ENCODE peak calls at places on chromosomes 11 and 22, in five cellular contexts. Q is prostate gland, L is tibial artery, Z is A549, B is IMR-90. Y is an unnamed sample.
A peak's percentile ranks its signal among the peaks of the same experiment; 100 is the strongest.

GRCh38 chr11:12066799-12067508 is 43.4 kb upstream of the MICAL2 start:
- DNase-seq in Z (peak; percentile 93), L (peak; percentile 71), B (peak; percentile 56), Q (peak; percentile 71), Y (peak; percentile 66)

GRCh38 chr11:35235944-35236666 is 97.1 kb downstream of the CD44 start:
- DNase-seq in Q (no peak), Z (peak; percentile 54), L (no peak), B (no peak), Y (peak; percentile 78)

GRCh38 chr11:18088974-18089373 is 16.9 kb downstream of the SAAL1 start:
- DNase-seq in L (no peak), Z (no peak), Q (no peak), B (no peak), Y (no peak)

GRCh38 chr22:33110562-33111163 is 52.5 kb upstream of the SYN3 start:
- DNase-seq in L (no peak), B (no peak), Z (no peak), Q (no peak), Y (no peak)

GRCh38 chr22:17764036-17764435 is 10.2 kb downstream of the BID start:
- DNase-seq in B (no peak), Q (no peak), Z (no peak), L (no peak), Y (no peak)

GRCh38 chr11:127338380-127339259 is 338.1 kb upstream of the KIRREL3 start:
- DNase-seq in L (no peak), Q (no peak), B (no peak), Z (no peak), Y (no peak)

GRCh38 chr11:64694821-64695365 is 28.1 kb downstream of the NRXN2 start:
- DNase-seq in L (no peak), Q (no peak), B (no peak), Z (no peak), Y (no peak)

GRCh38 chr11:74018331-74019005 is 9.6 kb upstream of the UCP3 start:
- DNase-seq in Q (peak; percentile 62), Z (no peak), L (peak; percentile 97), B (peak; percentile 87), Y (peak; percentile 96)

GRCh38 chr22:17201285-17201945 is 17.8 kb downstream of the ADA2 start:
- DNase-seq in L (no peak), B (peak; percentile 18), Q (no peak), Z (peak; percentile 16), Y (no peak)

GRCh38 chr11:120179071-120179672 is 31.7 kb upstream of the OAF start:
- DNase-seq in B (no peak), L (peak; percentile 53), Z (no peak), Q (no peak), Y (peak; percentile 19)

GRCh38 chr11:41622707-41623359 is 163.4 kb upstream of the LRRC4C start:
- DNase-seq in Q (no peak), B (no peak), Z (no peak), L (no peak), Y (no peak)

GRCh38 chr11:13193613-13194012 is 84.0 kb upstream of the BMAL1 start:
- DNase-seq in Z (no peak), Q (no peak), B (no peak), L (no peak), Y (no peak)

GRCh38 chr11:1570896-1571759 is 943 bp downstream of the DUSP8 start:
- DNase-seq in L (no peak), Z (no peak), Q (no peak), B (no peak), Y (peak; percentile 31)

GRCh38 chr22:40541300-40541699 is 95.2 kb downstream of the MRTFA start:
- DNase-seq in Q (no peak), L (no peak), B (no peak), Z (no peak), Y (no peak)

GRCh38 chr22:42443240-42444059 is 11.2 kb upstream of the NFAM1 start:
- DNase-seq in B (no peak), Q (no peak), Z (no peak), L (no peak), Y (no peak)

GRCh38 chr11:65113361-65113756 is 1.7 kb downstream of the TM7SF2 start:
- DNase-seq in Z (no peak), L (no peak), Q (no peak), B (no peak), Y (no peak)

GRCh38 chr11:85827768-85828639 is 17.1 kb upstream of the SYTL2 start:
- DNase-seq in Q (no peak), B (peak; percentile 91), Z (peak; percentile 85), L (no peak), Y (no peak)

GRCh38 chr11:93051181-93051580 is 81.7 kb downstream of the MTNR1B start:
- DNase-seq in L (no peak), Q (no peak), B (peak; percentile 88), Z (no peak), Y (no peak)

GRCh38 chr11:64862914-64863313 is 15.5 kb downstream of the EHD1 start:
- DNase-seq in Q (no peak), L (peak; percentile 77), Z (no peak), B (no peak), Y (no peak)

GRCh38 chr11:128468106-128468505 is 119.3 kb downstream of the ETS1 start:
- DNase-seq in B (no peak), Z (no peak), L (no peak), Q (no peak), Y (no peak)

GRCh38 chr11:63610604-63611394 is 3.4 kb downstream of the PLAAT3 start:
- DNase-seq in L (no peak), Q (no peak), Z (no peak), B (no peak), Y (no peak)

GRCh38 chr22:21587803-21588611 is 20.5 kb downstream of the UBE2L3 start:
- DNase-seq in B (peak; percentile 67), Z (no peak), L (no peak), Q (no peak), Y (no peak)

GRCh38 chr11:84981296-84981695 is 645.8 kb downstream of the DLG2 start:
- DNase-seq in L (no peak), Q (no peak), B (no peak), Z (no peak), Y (no peak)

GRCh38 chr22:33923660-33924246 is 3.5 kb upstream of the LARGE1 start:
- DNase-seq in Q (peak; percentile 74), L (peak; percentile 65), Z (peak; percentile 74), B (peak; percentile 74), Y (peak; percentile 82)

GRCh38 chr22:28947125-28947524 is 63.8 kb downstream of the ZNRF3 start:
- DNase-seq in L (no peak), B (no peak), Z (no peak), Q (no peak), Y (no peak)

GRCh38 chr22:24423519-24424000 is 3.8 kb upstream of the ADORA2A start:
- DNase-seq in Z (peak; percentile 21), L (no peak), B (no peak), Q (no peak), Y (peak; percentile 60)

GRCh38 chr11:128891912-128892398 is 799 bp downstream of the KCNJ5 start:
- DNase-seq in B (no peak), Q (peak; percentile 43), Z (no peak), L (no peak), Y (no peak)

GRCh38 chr11:2298131-2298794 is 3.5 kb downstream of the C11orf21 start:
- DNase-seq in L (peak; percentile 60), B (no peak), Z (no peak), Q (no peak), Y (peak; percentile 14)

GRCh38 chr11:45590743-45591142 is 74.7 kb downstream of the CHST1 start:
- DNase-seq in B (no peak), Z (no peak), L (peak; percentile 85), Q (no peak), Y (no peak)

DNA sequence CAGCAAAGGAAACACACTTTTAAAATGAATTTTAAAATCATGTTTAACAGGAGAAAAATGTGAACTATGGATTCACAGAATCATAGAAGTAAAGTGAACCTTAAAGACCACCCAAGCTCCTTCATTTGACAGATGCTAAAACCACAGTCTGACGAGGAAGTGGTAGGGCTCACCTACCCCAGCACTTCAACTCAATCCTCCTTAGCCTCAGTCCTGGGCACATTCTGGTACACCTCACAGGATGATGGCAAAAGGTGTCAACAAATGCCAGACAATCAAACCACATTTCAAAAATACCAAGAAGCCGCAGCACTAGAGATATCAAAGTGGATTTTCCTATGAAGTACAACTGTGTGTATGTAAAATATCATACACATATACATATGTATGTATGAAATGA is 43.1 kb downstream of the PITPNB start:
- DNase-seq in L (no peak), Q (no peak), Z (no peak), B (no peak), Y (no peak)
- H3K4me1 ChIP-seq in L (peaks cover 44% of the 10 kb centered on the region), Q (no peaks in the 10 kb centered on the region), Z (peaks cover 9% of the 10 kb centered on the region), B (peaks cover 15% of the 10 kb centered on the region), Y (peaks cover 4% of the 10 kb centered on the region)

DNA sequence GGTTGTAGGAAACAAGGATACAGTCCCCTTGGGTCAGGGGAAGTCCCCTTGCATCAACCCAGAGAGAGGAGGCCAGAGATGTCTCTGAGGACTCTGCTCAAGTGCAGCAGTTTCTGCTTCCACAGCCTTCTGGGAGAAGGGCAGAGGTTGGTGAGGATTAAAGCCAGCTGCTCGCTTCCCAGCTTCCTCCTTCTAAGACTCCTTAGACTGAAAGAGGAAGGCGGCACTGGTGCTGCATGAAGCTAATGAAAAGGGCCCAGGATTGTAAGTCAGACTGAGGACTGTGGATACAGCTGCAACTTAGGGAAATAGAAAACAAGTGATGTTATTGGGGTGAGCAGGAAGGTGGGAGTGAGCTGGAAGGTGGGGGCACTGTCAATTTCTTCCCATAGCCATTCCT is at the start of gene OR52K1:
- DNase-seq in B (no peak), Z (no peak), Q (no peak), L (no peak), Y (no peak)
- TF ChIP-seq CTCF in B (no peak), Z (no peak), Q (no peak), L (no peak), Y (no peak)

DNA sequence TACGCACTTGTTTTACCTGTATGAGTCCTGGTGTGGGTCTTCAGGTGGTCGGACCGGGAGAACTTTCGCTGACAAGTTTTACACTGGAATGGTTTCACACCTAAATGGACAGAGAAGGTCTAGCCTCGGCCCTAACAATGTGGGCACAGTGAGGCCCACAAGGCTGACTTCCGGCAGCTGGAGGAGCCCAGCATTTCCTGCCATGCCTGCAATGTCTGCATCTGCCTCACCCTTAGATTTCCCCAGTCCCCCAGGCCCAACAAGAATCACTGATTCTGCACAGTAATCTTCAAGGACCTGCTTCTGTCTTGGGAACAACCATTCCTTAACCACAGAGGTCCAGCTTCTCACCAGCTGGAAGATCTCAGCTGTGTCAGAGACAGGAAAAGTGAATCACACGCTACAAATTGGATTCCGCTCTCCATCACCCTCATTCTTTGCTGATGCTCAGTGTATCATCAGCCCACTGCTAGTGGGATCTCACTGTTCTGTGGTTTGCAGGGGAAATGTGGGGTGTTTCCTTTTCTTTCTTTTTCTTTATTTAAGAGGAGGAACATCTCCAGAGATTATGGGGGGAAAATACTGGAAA is 43.3 kb downstream of the WT1 start:
- DNase-seq in L (no peak), Q (no peak), B (peak; percentile 70), Z (no peak), Y (no peak)
- H3K4me1 ChIP-seq in L (no peaks in the 10 kb centered on the region), Q (no peaks in the 10 kb centered on the region), B (no peaks in the 10 kb centered on the region), Z (no peaks in the 10 kb centered on the region), Y (no peaks in the 10 kb centered on the region)

DNA sequence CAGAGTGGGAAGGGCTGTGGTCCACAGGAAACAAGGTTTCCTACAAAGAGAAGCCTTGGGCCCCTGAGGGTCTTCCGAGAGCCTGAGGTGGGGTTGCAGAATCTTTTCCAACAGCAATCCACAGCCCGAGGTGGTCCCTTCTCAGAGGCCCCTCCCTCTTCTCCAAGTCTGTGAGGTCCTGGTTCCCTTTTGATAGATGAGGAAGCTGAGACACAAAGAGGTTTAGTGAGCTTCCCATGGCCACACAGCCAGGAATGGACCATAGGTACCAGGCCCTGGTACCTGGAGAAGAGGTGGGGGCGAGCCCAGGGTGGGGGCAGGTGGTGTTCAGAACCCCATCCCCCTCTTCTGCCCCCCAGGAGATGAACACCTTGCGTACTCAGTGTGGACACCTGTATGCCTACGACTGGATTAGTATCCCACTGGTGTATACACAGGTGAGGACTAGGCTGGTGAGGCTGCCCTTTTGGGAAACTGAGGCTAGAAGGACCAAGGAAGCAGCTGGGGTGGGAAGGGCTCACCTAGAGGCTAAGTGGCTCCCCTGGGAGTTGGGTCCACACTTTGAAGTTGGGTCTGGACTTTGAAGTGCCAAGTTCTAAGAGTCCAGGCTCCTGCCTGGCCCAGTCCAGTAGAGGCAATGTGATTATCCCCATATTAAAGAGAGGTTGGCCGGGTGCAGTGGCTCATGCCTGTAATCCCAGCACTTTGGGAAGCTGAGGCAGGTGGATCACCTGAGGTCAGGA is 7.0 kb downstream of the BEST1 start:
- DNase-seq in B (no peak), Q (no peak), Z (no peak), L (peak; percentile 52), Y (no peak)
- TF ChIP-seq CTCF in B (no peak), Q (no peak), Z (no peak), L (no peak), Y (no peak)